ENCODE peak calls at places on chromosomes 16 and 17, in ten cellular contexts. A, W, E, L, Y, O, H, N, X and P are unnamed samples.

GRCh38 chr17:35577826-35578194 is 561 bp downstream of the PEX12 start:
- DNase-seq in N (no peak), H (no peak), Y (peak; percentile 29), E (no peak), W (no peak), A (no peak), X (peak; percentile 27), L (no peak), O (no peak), P (no peak)

GRCh38 chr17:28570716-28571254 is 539 bp downstream of the PIGS start:
- DNase-seq in H (no peak), W (no peak), N (no peak), E (no peak), X (peak; percentile 37), Y (peak; percentile 13), O (no peak), L (peak; percentile 71), A (peak; percentile 33), P (no peak)

GRCh38 chr16:26742040-26742439 is 324.7 kb upstream of the C16orf82 start:
- DNase-seq in H (no peak), W (no peak), N (no peak), O (no peak), L (no peak), X (no peak), A (no peak), Y (no peak), E (no peak), P (no peak)

GRCh38 chr16:83923581-83924365 is 24.9 kb downstream of the MLYCD start:
- DNase-seq in H (no peak), X (no peak), E (no peak), N (no peak), L (no peak), A (no peak), W (no peak), Y (no peak), O (no peak), P (no peak)

GRCh38 chr17:82278308-82278707 is 4.8 kb upstream of the CSNK1D start:
- DNase-seq in X (no peak), A (no peak), Y (no peak), H (no peak), N (no peak), L (no peak), O (no peak), W (no peak), E (no peak), P (no peak)

GRCh38 chr16:70402916-70403659 is 35.8 kb downstream of the ST3GAL2 start:
- DNase-seq in X (no peak), L (no peak), H (no peak), O (peak; percentile 26), E (peak; percentile 14), A (no peak), N (no peak), W (no peak), Y (peak; percentile 69), P (no peak)

GRCh38 chr17:39776267-39776666 is 38.5 kb downstream of the GRB7 start:
- DNase-seq in H (no peak), X (no peak), A (no peak), W (no peak), Y (no peak), O (no peak), N (no peak), L (no peak), E (no peak), P (no peak)

GRCh38 chr17:1180958-1181768 is 1.4 kb upstream of the ABR start:
- DNase-seq in L (peak; percentile 75), E (no peak), O (peak; percentile 37), A (no peak), Y (no peak), W (no peak), H (no peak), N (no peak), X (no peak), P (no peak)

GRCh38 chr17:77727216-77727615 is 231.3 kb upstream of the TNRC6C start:
- DNase-seq in W (no peak), A (no peak), N (no peak), Y (no peak), H (no peak), X (no peak), O (no peak), E (no peak), L (no peak), P (no peak)

GRCh38 chr16:67847064-67847861 is at the start of gene CENPT:
- DNase-seq in O (peak; percentile 89), Y (peak; percentile 72), A (no peak), H (no peak), L (peak; percentile 62), E (no peak), X (peak; percentile 69), W (no peak), N (no peak), P (no peak)

GRCh38 chr16:68269793-68270192 is 5.5 kb downstream of the SLC7A6 start:
- DNase-seq in O (no peak), X (no peak), L (no peak), H (no peak), N (no peak), Y (no peak), A (no peak), W (no peak), E (no peak), P (no peak)

GRCh38 chr17:39196820-39197331 is 593 bp downstream of the CACNB1 start:
- DNase-seq in E (no peak), A (peak; percentile 39), W (no peak), L (peak; percentile 60), O (peak; percentile 56), X (no peak), N (no peak), H (peak; percentile 76), Y (no peak), P (no peak)

GRCh38 chr16:83791916-83792315 is 15.9 kb upstream of the HSBP1 start:
- DNase-seq in L (no peak), A (no peak), X (no peak), H (no peak), Y (no peak), W (no peak), N (no peak), O (no peak), E (no peak), P (no peak)

GRCh38 chr16:49189286-49189685 is 92.4 kb downstream of the CBLN1 start:
- DNase-seq in E (no peak), A (no peak), L (no peak), Y (peak; percentile 9), W (no peak), O (no peak), H (no peak), X (peak; percentile 3), N (no peak), P (no peak)

GRCh38 chr16:53865492-53865863 is 161.5 kb downstream of the FTO start:
- DNase-seq in A (no peak), O (no peak), Y (peak; percentile 91), L (peak; percentile 49), H (no peak), X (peak; percentile 37), E (no peak), W (no peak), N (no peak), P (no peak)

GRCh38 chr17:27977751-27978688 is 64.5 kb upstream of the NLK start:
- DNase-seq in E (no peak), H (no peak), Y (no peak), X (no peak), N (no peak), W (no peak), O (no peak), L (no peak), A (no peak), P (no peak)

GRCh38 chr17:34311291-34311690 is 7.9 kb upstream of the CCL8 start:
- DNase-seq in W (no peak), H (no peak), L (no peak), O (no peak), A (no peak), E (no peak), Y (no peak), X (no peak), N (no peak), P (no peak)

GRCh38 chr17:16433514-16433913 is 18.1 kb downstream of the TRPV2 start:
- DNase-seq in O (no peak), N (no peak), A (no peak), Y (no peak), W (no peak), X (no peak), H (no peak), E (no peak), L (no peak), P (no peak)

GRCh38 chr16:12898556-12898955 is 2.8 kb upstream of the SHISA9 start:
- DNase-seq in E (no peak), Y (no peak), X (no peak), A (no peak), W (no peak), N (no peak), H (no peak), L (peak; percentile 73), O (no peak), P (no peak)

GRCh38 chr17:74972107-74972972 is at the start of gene HID1:
- DNase-seq in N (peak; percentile 73), W (no peak), Y (no peak), A (peak; percentile 61), E (no peak), X (peak; percentile 63), H (peak; percentile 61), L (peak; percentile 89), O (peak; percentile 80), P (no peak)

GRCh38 chr17:6592193-6592592 is 35.8 kb upstream of the PITPNM3 start:
- DNase-seq in O (no peak), N (no peak), Y (peak; percentile 44), H (no peak), X (no peak), A (no peak), E (no peak), W (no peak), L (no peak), P (no peak)

GRCh38 chr16:12043953-12044352 is 67.4 kb downstream of the SNX29 start:
- DNase-seq in E (no peak), Y (no peak), A (no peak), L (no peak), W (no peak), H (no peak), O (no peak), X (no peak), N (no peak), P (no peak)

GRCh38 chr16:80084614-80085013 is 456.2 kb upstream of the DYNLRB2 start:
- DNase-seq in W (peak; percentile 47), E (peak; percentile 18), Y (peak; percentile 68), A (peak; percentile 9), H (peak; percentile 13), L (peak; percentile 85), X (peak; percentile 58), O (no peak), N (no peak), P (no peak)

GRCh38 chr17:29341726-29342125 is 47.8 kb upstream of the NUFIP2 start:
- DNase-seq in A (no peak), X (no peak), O (no peak), N (no peak), E (peak; percentile 28), L (no peak), Y (peak; percentile 60), H (no peak), W (no peak), P (no peak)

GRCh38 chr16:24540575-24541240 is 1.3 kb downstream of the RBBP6 start:
- DNase-seq in L (peak; percentile 40), E (no peak), H (no peak), W (no peak), N (no peak), A (peak; percentile 10), Y (peak; percentile 35), O (no peak), X (no peak), P (no peak)